ENCODE peak calls at places on chromosome 18, in six cellular contexts. Q is HCT116, L is GM12878, B is HepG2, K is K562, F is SK-N-SH. V is an unnamed sample.

GRCh38 chr18:9336827-9337226 is 2.3 kb downstream of the TWSG1 start:
- DNase-seq in B (no peak), F (no peak), K (no peak), Q (no peak), L (no peak), V (no peak)

GRCh38 chr18:74892066-74892627 is 294.5 kb downstream of the ZNF407 start:
- DNase-seq in B (no peak), K (no peak), Q (no peak), L (no peak), F (no peak), V (no peak)

GRCh38 chr18:7535436-7536190 is 31.5 kb upstream of the PTPRM start:
- DNase-seq in F (no peak), B (no peak), L (no peak), K (no peak), Q (no peak), V (no peak)

GRCh38 chr18:576924-577323 is 3.3 kb upstream of the CETN1 start:
- DNase-seq in B (no peak), Q (no peak), K (no peak), L (no peak), F (no peak), V (no peak)

GRCh38 chr18:80238651-80239260 is 8.6 kb downstream of the PARD6G start:
- DNase-seq in Q (no peak), L (no peak), F (no peak), B (no peak), K (no peak), V (no peak)

GRCh38 chr18:2799369-2799768 is 47.4 kb upstream of the EMILIN2 start:
- DNase-seq in F (no peak), K (no peak), L (no peak), Q (no peak), B (no peak), V (no peak)

GRCh38 chr18:3585656-3586509 is 135.9 kb downstream of the TGIF1 start:
- DNase-seq in B (peak; percentile 92), L (no peak), Q (peak; percentile 91), F (peak; percentile 73), K (peak; percentile 90), V (peak; percentile 77)

GRCh38 chr18:79693561-79694205 is 14.1 kb downstream of the CTDP1 start:
- DNase-seq in K (peak; percentile 45), L (no peak), B (no peak), F (no peak), Q (no peak), V (peak; percentile 22)

GRCh38 chr18:78352905-78353304 is 626.7 kb upstream of the SALL3 start:
- DNase-seq in L (no peak), B (no peak), K (no peak), F (no peak), Q (no peak), V (no peak)

GRCh38 chr18:4831791-4832375 is 365.2 kb downstream of the AKAIN1 start:
- DNase-seq in L (no peak), B (no peak), Q (no peak), K (no peak), F (no peak), V (no peak)

GRCh38 chr18:13614701-13615288 is 111.6 kb downstream of the FAM210A start:
- DNase-seq in B (no peak), Q (no peak), K (no peak), F (no peak), L (no peak), V (no peak)

GRCh38 chr18:12324991-12325725 is 17.1 kb downstream of the TUBB6 start:
- DNase-seq in Q (no peak), F (no peak), K (no peak), B (no peak), L (no peak), V (no peak)

GRCh38 chr18:316391-316790 is 48.5 kb upstream of the THOC1 start:
- DNase-seq in L (no peak), K (no peak), B (no peak), Q (no peak), F (no peak), V (no peak)

GRCh38 chr18:45761512-45762114 is 37.6 kb downstream of the SLC14A1 start:
- DNase-seq in F (no peak), Q (no peak), K (no peak), L (no peak), B (no peak), V (no peak)

GRCh38 chr18:79422022-79422782 is 26.5 kb downstream of the NFATC1 start:
- DNase-seq in B (no peak), F (no peak), Q (no peak), L (no peak), K (no peak), V (no peak)

GRCh38 chr18:39951321-39951720 is 2003.7 kb upstream of the PIK3C3 start:
- DNase-seq in L (no peak), B (no peak), K (no peak), Q (no peak), F (no peak), V (no peak)

GRCh38 chr18:70355620-70356385 is 67.0 kb downstream of the SOCS6 start:
- DNase-seq in L (no peak), F (no peak), Q (no peak), K (no peak), B (no peak), V (no peak)

GRCh38 chr18:13444430-13445240 is 226.1 kb downstream of the LDLRAD4 start:
- DNase-seq in B (peak; percentile 54), Q (no peak), K (no peak), F (no peak), L (no peak), V (no peak)

GRCh38 chr18:3060667-3061580 is 48.0 kb upstream of the LPIN2 start:
- DNase-seq in L (no peak), K (no peak), F (no peak), B (peak; percentile 95), Q (no peak), V (no peak)

GRCh38 chr18:709771-710170 is 2.7 kb downstream of the ENOSF1 start:
- DNase-seq in F (no peak), L (no peak), B (no peak), K (no peak), Q (no peak), V (no peak)

GRCh38 chr18:53771664-53772063 is 452.8 kb downstream of the MBD2 start:
- DNase-seq in K (no peak), Q (no peak), B (no peak), L (no peak), F (peak; percentile 69), V (no peak)

GRCh38 chr18:72700961-72701710 is 157.0 kb upstream of the CBLN2 start:
- DNase-seq in Q (no peak), F (peak; percentile 20), K (no peak), L (no peak), B (peak; percentile 9), V (no peak)

GRCh38 chr18:2237706-2238105 is 333.6 kb downstream of the METTL4 start:
- DNase-seq in B (no peak), K (no peak), F (no peak), L (no peak), Q (no peak), V (no peak)

GRCh38 chr18:28689591-28689990 is 512.7 kb upstream of the CDH2 start:
- DNase-seq in Q (no peak), K (no peak), F (no peak), B (no peak), L (no peak), V (no peak)

GRCh38 chr18:45850021-45850420 is 24.5 kb downstream of the SIGLEC15 start:
- DNase-seq in F (no peak), B (no peak), Q (no peak), K (no peak), L (peak; percentile 40), V (no peak)

GRCh38 chr18:40293311-40293710 is 1661.7 kb upstream of the PIK3C3 start:
- DNase-seq in K (no peak), B (no peak), L (no peak), Q (no peak), F (no peak), V (no peak)

GRCh38 chr18:9328776-9329175 is 5.8 kb upstream of the TWSG1 start:
- DNase-seq in Q (no peak), F (no peak), K (no peak), L (no peak), B (no peak), V (no peak)

GRCh38 chr18:44682871-44683221 is 2.2 kb downstream of the SETBP1 start:
- DNase-seq in K (no peak), L (no peak), B (no peak), Q (no peak), F (no peak), V (no peak)

GRCh38 chr18:21996261-21996892 is 173.0 kb upstream of the GATA6 start:
- DNase-seq in B (peak; percentile 23), F (no peak), L (no peak), Q (no peak), K (no peak), V (no peak)

GRCh38 chr18:28494151-28494550 is 317.2 kb upstream of the CDH2 start:
- DNase-seq in Q (no peak), L (no peak), K (no peak), B (no peak), F (no peak), V (no peak)

GRCh38 chr18:57353940-57354461 is 1.6 kb downstream of the ST8SIA3 start:
- DNase-seq in K (peak; percentile 45), B (peak; percentile 2), Q (no peak), L (no peak), F (peak; percentile 77), V (peak; percentile 72)

GRCh38 chr18:12003894-12004293 is 22.6 kb downstream of the IMPA2 start:
- DNase-seq in L (no peak), K (no peak), F (no peak), B (no peak), Q (no peak), V (no peak)

GRCh38 chr18:76844742-76845477 is 22.6 kb downstream of the ZNF236 start:
- DNase-seq in L (no peak), Q (no peak), F (no peak), K (no peak), B (peak; percentile 48), V (no peak)
- H3K9me3 ChIP-seq in L (no peaks in the 10 kb centered on the region), Q (no peaks in the 10 kb centered on the region), F (no peaks in the 10 kb centered on the region), K (no peaks in the 10 kb centered on the region), B (no peaks in the 10 kb centered on the region), V (no peaks in the 10 kb centered on the region)

GRCh38 chr18:36536426-36536825 is 238.9 kb downstream of the FHOD3 start:
- DNase-seq in L (no peak), Q (no peak), B (no peak), F (no peak), K (no peak), V (no peak)
- TF ChIP-seq YY1 in L (no peak), Q (no peak), B (no peak), F (no peak), K (no peak), V (no peak)

GRCh38 chr18:49189772-49190171 is 239.0 kb upstream of the SMAD7 start:
- DNase-seq in F (no peak), Q (no peak), K (no peak), L (no peak), B (peak; percentile 64), V (no peak)

GRCh38 chr18:49183921-49184320 is 233.2 kb upstream of the SMAD7 start:
- DNase-seq in K (no peak), B (no peak), Q (no peak), F (no peak), L (no peak), V (no peak)

GRCh38 chr18:49186242-49186641 is 235.5 kb upstream of the SMAD7 start:
- DNase-seq in B (no peak), F (no peak), K (no peak), Q (no peak), L (no peak), V (no peak)

GRCh38 chr18:49185636-49186035 is 234.9 kb upstream of the SMAD7 start:
- DNase-seq in F (no peak), Q (no peak), L (no peak), K (no peak), B (no peak), V (no peak)
- H3K9me3 ChIP-seq in F (no peaks in the 10 kb centered on the region), Q (no peaks in the 10 kb centered on the region), L (no peaks in the 10 kb centered on the region), K (no peaks in the 10 kb centered on the region), B (no peaks in the 10 kb centered on the region), V (no peaks in the 10 kb centered on the region)

GRCh38 chr18:36492604-36493329 is 195.3 kb downstream of the FHOD3 start:
- DNase-seq in Q (no peak), L (no peak), K (no peak), B (no peak), F (no peak), V (no peak)
- TF ChIP-seq YY1 in Q (no peak), L (no peak), K (no peak), B (no peak), F (no peak), V (no peak)

V was measured in NT2/D1.